ENCODE peak calls at places on chromosomes 6 and 20, in five cellular contexts. One of them, this sample, is unnamed.

GRCh38 chr20:45972500-45973183 is 639 bp upstream of the ZNF335 start:
- DNase-seq in MM.1S: peak
- DNase-seq in uterus: no peak
- DNase-seq in AG10803: no peak
- DNase-seq in cardiac muscle cell: no peak
- DNase-seq in this sample: no peak

GRCh38 chr20:10527781-10528180 is 92.7 kb downstream of the SLX4IP start:
- DNase-seq in MM.1S: no peak
- DNase-seq in cardiac muscle cell: no peak
- DNase-seq in AG10803: no peak
- DNase-seq in uterus: no peak
- DNase-seq in this sample: no peak

GRCh38 chr6:118791499-118791898 is 102.5 kb upstream of the ASF1A start:
- DNase-seq in MM.1S: no peak
- DNase-seq in AG10803: no peak
- DNase-seq in uterus: no peak
- DNase-seq in cardiac muscle cell: no peak
- DNase-seq in this sample: no peak

GRCh38 chr20:54199721-54200176 is 8.1 kb upstream of the PFDN4 start:
- DNase-seq in uterus: peak
- DNase-seq in cardiac muscle cell: peak
- DNase-seq in AG10803: peak
- DNase-seq in MM.1S: peak
- DNase-seq in this sample: peak

GRCh38 chr6:2141644-2142290 is 103.6 kb downstream of the GMDS start:
- DNase-seq in MM.1S: no peak
- DNase-seq in uterus: no peak
- DNase-seq in AG10803: no peak
- DNase-seq in cardiac muscle cell: no peak
- DNase-seq in this sample: no peak

GRCh38 chr20:655730-656624 is 3.0 kb upstream of the SRXN1 start:
- DNase-seq in cardiac muscle cell: no peak
- DNase-seq in MM.1S: no peak
- DNase-seq in AG10803: no peak
- DNase-seq in uterus: no peak
- DNase-seq in this sample: no peak

GRCh38 chr20:58109126-58109880 is 119.2 kb downstream of the ANKRD60 start:
- DNase-seq in MM.1S: no peak
- DNase-seq in cardiac muscle cell: peak
- DNase-seq in AG10803: peak
- DNase-seq in uterus: no peak
- DNase-seq in this sample: peak

GRCh38 chr6:150541587-150541986 is 58.1 kb upstream of the PLEKHG1 start:
- DNase-seq in AG10803: no peak
- DNase-seq in cardiac muscle cell: no peak
- DNase-seq in uterus: no peak
- DNase-seq in MM.1S: no peak
- DNase-seq in this sample: no peak

GRCh38 chr6:110537208-110538123 is 61.1 kb upstream of the SLC22A16 start:
- DNase-seq in AG10803: peak
- DNase-seq in uterus: no peak
- DNase-seq in cardiac muscle cell: peak
- DNase-seq in MM.1S: no peak
- DNase-seq in this sample: peak

GRCh38 chr6:100152201-100152600 is 158.2 kb upstream of the MCHR2 start:
- DNase-seq in AG10803: no peak
- DNase-seq in uterus: no peak
- DNase-seq in cardiac muscle cell: peak
- DNase-seq in MM.1S: no peak
- DNase-seq in this sample: no peak

GRCh38 chr20:7770578-7770977 is 169.7 kb downstream of the HAO1 start:
- DNase-seq in uterus: no peak
- DNase-seq in cardiac muscle cell: no peak
- DNase-seq in AG10803: no peak
- DNase-seq in MM.1S: peak
- DNase-seq in this sample: peak

DNA sequence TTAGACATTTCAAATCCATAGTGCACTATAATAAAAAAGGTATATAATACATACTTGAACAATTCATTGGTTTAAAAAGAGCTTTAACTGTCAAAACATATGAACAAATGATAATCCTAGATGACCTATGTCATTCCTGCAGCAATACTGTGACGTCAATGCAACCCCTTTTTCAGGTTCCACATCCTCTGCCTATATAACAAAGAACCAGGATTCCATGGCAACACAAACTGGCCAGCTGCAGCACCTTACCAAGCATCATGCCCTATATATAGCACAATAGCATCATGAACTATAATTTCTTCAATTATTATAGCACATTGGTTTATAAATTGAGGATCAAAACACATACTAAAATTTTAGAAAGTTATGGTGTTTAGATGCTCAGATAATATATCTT is 578 bp upstream of the PTCHD4 start:
- DNase-seq in cardiac muscle cell: no peak
- DNase-seq in AG10803: no peak
- DNase-seq in uterus: no peak
- DNase-seq in MM.1S: no peak
- DNase-seq in this sample: no peak
- H3K4me3 ChIP-seq in cardiac muscle cell: no peak
- H3K4me3 ChIP-seq in AG10803: no peak
- H3K4me3 ChIP-seq in uterus: no peak
- H3K4me3 ChIP-seq in MM.1S: no peak
- H3K4me3 ChIP-seq in this sample: no peak

GRCh38 chr20:47352332-47353223 is 3.9 kb downstream of the ZMYND8 start:
- DNase-seq in MM.1S: peak
- DNase-seq in uterus: no peak
- DNase-seq in AG10803: no peak
- DNase-seq in cardiac muscle cell: peak
- DNase-seq in this sample: no peak
- H3K4me3 ChIP-seq in MM.1S: peak
- H3K4me3 ChIP-seq in uterus: no peak
- H3K4me3 ChIP-seq in AG10803: peak
- H3K4me3 ChIP-seq in cardiac muscle cell: no peak
- H3K4me3 ChIP-seq in this sample: peak

DNA sequence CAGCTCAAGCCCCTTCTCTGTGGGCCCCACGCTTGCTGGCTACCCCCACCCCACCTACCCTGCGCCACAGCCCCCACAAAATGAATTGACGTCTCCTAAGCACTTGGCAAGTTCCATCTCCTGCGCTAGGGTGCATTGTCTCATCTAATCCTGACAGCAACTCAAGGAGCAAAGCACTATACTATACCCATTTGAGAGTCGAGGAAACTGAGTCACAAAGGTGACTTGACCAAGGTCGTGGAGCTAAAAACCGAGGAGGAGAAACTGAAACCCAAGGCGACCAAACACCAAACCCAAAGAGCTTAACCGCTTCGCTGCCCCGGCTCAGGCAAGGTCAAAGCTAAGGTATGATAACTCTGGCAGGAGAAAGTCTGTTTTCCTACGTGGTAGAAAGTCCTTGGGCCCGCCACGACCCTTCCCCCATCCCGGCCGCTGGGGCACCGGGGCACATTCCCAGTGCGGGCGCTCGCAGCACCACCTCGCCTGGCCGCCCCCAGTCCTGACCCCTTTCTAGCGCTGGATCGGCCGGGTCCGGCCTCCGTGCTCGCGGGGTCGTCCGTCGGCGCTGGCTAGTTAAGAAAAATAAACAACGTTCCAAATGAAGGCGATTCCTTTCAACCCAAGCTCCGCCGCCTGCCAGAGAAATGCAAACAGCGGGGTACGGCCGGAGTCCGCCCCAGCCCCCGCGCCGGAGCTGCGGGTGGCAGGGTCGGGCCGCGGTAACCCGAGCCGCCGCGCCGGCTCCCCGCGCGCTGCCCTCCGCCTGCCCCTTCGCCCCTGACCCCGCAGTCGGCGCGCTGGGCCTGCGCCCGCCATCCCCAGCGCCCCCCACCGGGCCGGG is 37.3 kb downstream of the NCR2 start:
- DNase-seq in uterus: no peak
- DNase-seq in AG10803: no peak
- DNase-seq in MM.1S: no peak
- DNase-seq in cardiac muscle cell: no peak
- DNase-seq in this sample: no peak
- H3K4me3 ChIP-seq in uterus: no peak
- H3K4me3 ChIP-seq in AG10803: no peak
- H3K4me3 ChIP-seq in MM.1S: no peak
- H3K4me3 ChIP-seq in cardiac muscle cell: peak
- H3K4me3 ChIP-seq in this sample: no peak

GRCh38 chr20:37384683-37385174 is 38.8 kb downstream of the SRC start:
- DNase-seq in MM.1S: peak
- DNase-seq in cardiac muscle cell: peak
- DNase-seq in AG10803: peak
- DNase-seq in uterus: peak
- DNase-seq in this sample: peak
- H3K4me3 ChIP-seq in MM.1S: peak
- H3K4me3 ChIP-seq in cardiac muscle cell: no peak
- H3K4me3 ChIP-seq in AG10803: no peak
- H3K4me3 ChIP-seq in uterus: peak
- H3K4me3 ChIP-seq in this sample: peak

DNA sequence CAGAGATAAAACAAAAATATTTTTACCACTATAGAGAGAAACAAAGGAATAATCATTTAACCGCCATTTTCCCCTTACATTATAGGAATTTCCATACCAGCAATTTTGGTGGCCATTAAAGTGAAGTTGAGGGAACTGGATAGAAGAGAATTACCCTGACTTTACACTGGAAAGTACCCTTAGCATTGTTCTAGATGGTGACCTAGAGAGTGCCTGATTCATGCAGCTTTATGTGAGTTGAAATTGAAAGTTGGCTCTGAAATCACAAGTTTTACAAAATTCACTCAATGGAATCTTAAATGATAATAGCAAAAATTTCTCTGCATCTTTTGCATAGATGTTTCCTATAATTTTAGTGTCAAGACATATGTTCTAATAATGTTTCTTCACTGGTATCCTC is 55.7 kb upstream of the PREP start:
- DNase-seq in MM.1S: no peak
- DNase-seq in cardiac muscle cell: no peak
- DNase-seq in AG10803: no peak
- DNase-seq in uterus: no peak
- DNase-seq in this sample: no peak
- H3K4me3 ChIP-seq in MM.1S: no peak
- H3K4me3 ChIP-seq in cardiac muscle cell: no peak
- H3K4me3 ChIP-seq in AG10803: no peak
- H3K4me3 ChIP-seq in uterus: no peak
- H3K4me3 ChIP-seq in this sample: no peak

GRCh38 chr6:5665173-5665572 is 341.6 kb downstream of the NRN1 start:
- DNase-seq in cardiac muscle cell: no peak
- DNase-seq in MM.1S: peak
- DNase-seq in uterus: no peak
- DNase-seq in AG10803: no peak
- DNase-seq in this sample: no peak
- H3K4me3 ChIP-seq in cardiac muscle cell: no peak
- H3K4me3 ChIP-seq in MM.1S: no peak
- H3K4me3 ChIP-seq in uterus: no peak
- H3K4me3 ChIP-seq in AG10803: no peak
- H3K4me3 ChIP-seq in this sample: no peak

DNA sequence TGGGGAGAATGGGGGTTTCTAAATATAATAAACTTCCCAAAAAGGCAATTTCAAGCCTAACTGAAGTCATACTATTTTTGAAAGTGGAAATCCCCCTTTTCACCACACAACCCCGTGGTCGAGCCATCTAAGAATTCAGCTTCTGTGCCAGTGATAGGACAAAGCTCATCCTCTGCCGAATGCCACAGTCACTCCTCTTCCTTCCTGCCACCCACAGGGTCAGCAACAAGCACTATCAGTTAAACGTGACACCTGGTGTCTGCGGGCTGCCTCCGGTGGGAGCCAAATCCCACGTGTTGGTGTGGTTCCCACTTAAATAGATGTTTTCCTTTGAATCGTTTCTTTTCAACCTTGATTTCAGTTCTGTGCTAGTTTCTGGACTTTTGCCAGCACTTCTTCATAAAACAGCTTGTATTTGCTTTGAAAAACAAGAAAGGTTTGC is 60.7 kb downstream of the TNFAIP3 start:
- DNase-seq in AG10803: no peak
- DNase-seq in uterus: no peak
- DNase-seq in MM.1S: peak
- DNase-seq in cardiac muscle cell: peak
- DNase-seq in this sample: no peak
- H3K4me3 ChIP-seq in AG10803: no peak
- H3K4me3 ChIP-seq in uterus: no peak
- H3K4me3 ChIP-seq in MM.1S: peak
- H3K4me3 ChIP-seq in cardiac muscle cell: no peak
- H3K4me3 ChIP-seq in this sample: no peak

GRCh38 chr6:121356575-121356974 is 22.3 kb upstream of the TBC1D32 start:
- DNase-seq in AG10803: no peak
- DNase-seq in cardiac muscle cell: no peak
- DNase-seq in uterus: no peak
- DNase-seq in MM.1S: no peak
- DNase-seq in this sample: no peak

GRCh38 chr6:121351911-121352310 is 17.6 kb upstream of the TBC1D32 start:
- DNase-seq in AG10803: no peak
- DNase-seq in MM.1S: no peak
- DNase-seq in uterus: no peak
- DNase-seq in cardiac muscle cell: no peak
- DNase-seq in this sample: no peak

GRCh38 chr6:121349596-121349995 is 15.3 kb upstream of the TBC1D32 start:
- DNase-seq in cardiac muscle cell: no peak
- DNase-seq in MM.1S: no peak
- DNase-seq in AG10803: no peak
- DNase-seq in uterus: no peak
- DNase-seq in this sample: no peak

DNA sequence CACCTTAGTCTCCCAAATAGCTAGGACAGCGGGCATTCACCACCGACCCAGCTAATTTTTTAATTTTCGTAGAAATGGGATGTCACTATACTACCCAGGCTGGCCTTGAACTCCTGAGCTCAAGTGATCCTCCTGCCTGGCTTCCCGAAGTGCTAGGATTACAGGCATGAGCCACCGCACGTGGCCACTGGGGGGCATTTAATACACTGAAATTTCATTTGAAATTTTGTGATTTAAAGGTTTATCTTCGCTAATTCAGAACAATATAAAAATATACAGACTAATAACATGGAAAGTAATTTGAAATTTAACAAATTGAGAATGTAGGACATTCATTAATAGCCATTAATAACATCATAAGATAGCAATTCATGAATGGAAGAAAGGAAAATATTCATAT is 20.5 kb upstream of the TBC1D32 start:
- DNase-seq in MM.1S: no peak
- DNase-seq in cardiac muscle cell: no peak
- DNase-seq in AG10803: no peak
- DNase-seq in uterus: no peak
- DNase-seq in this sample: no peak
- H3K4me3 ChIP-seq in MM.1S: no peak
- H3K4me3 ChIP-seq in cardiac muscle cell: no peak
- H3K4me3 ChIP-seq in AG10803: no peak
- H3K4me3 ChIP-seq in uterus: no peak
- H3K4me3 ChIP-seq in this sample: no peak